ENCODE peak calls at places on chromosomes 16 and 17, in nine cellular contexts. One of them, this sample, is unnamed.
A peak's percentile ranks its signal among the peaks of the same experiment; 100 is the strongest.

GRCh38 chr17:80566054-80566400 is 21.4 kb downstream of the RPTOR start:
- DNase-seq in fibroblast of lung: no peak
- DNase-seq in astrocyte of the cerebellum: no peak
- DNase-seq in dermis blood vessel endothelial cell: no peak
- DNase-seq in HuH-7: no peak
- DNase-seq in NCI-H345: no peak
- DNase-seq in amygdala: no peak
- DNase-seq in EH: no peak
- DNase-seq in activated CD4-positive, alpha-beta memory T cell treated with anti-CD3 and anti-CD28 coated beads, Interleukin-2, amount 10 ng/mL, durations not matched to agents 7 days and 5 days: no peak
- DNase-seq in this sample: no peak

GRCh38 chr17:42045719-42046118 is 4.7 kb downstream of the C17orf113 start:
- DNase-seq in fibroblast of lung: no peak
- DNase-seq in astrocyte of the cerebellum: no peak
- DNase-seq in dermis blood vessel endothelial cell: no peak
- DNase-seq in HuH-7: no peak
- DNase-seq in NCI-H345: no peak
- DNase-seq in amygdala: no peak
- DNase-seq in EH: no peak
- DNase-seq in activated CD4-positive, alpha-beta memory T cell treated with anti-CD3 and anti-CD28 coated beads, Interleukin-2, amount 10 ng/mL, durations not matched to agents 7 days and 5 days: no peak
- DNase-seq in this sample: no peak

GRCh38 chr16:3059041-3059722 is 6.3 kb upstream of the IL32 start:
- DNase-seq in fibroblast of lung: peak; percentile 79
- DNase-seq in astrocyte of the cerebellum: peak; percentile 34
- DNase-seq in dermis blood vessel endothelial cell: peak; percentile 88
- DNase-seq in HuH-7: peak; percentile 79
- DNase-seq in NCI-H345: peak; percentile 84
- DNase-seq in amygdala: no peak
- DNase-seq in EH: peak; percentile 94
- DNase-seq in activated CD4-positive, alpha-beta memory T cell treated with anti-CD3 and anti-CD28 coated beads, Interleukin-2, amount 10 ng/mL, durations not matched to agents 7 days and 5 days: peak; percentile 90
- DNase-seq in this sample: peak; percentile 53

GRCh38 chr16:65621640-65622039 is 499.8 kb upstream of the CDH11 start:
- DNase-seq in fibroblast of lung: no peak
- DNase-seq in astrocyte of the cerebellum: no peak
- DNase-seq in dermis blood vessel endothelial cell: no peak
- DNase-seq in HuH-7: no peak
- DNase-seq in NCI-H345: peak; percentile 64
- DNase-seq in amygdala: no peak
- DNase-seq in EH: no peak
- DNase-seq in activated CD4-positive, alpha-beta memory T cell treated with anti-CD3 and anti-CD28 coated beads, Interleukin-2, amount 10 ng/mL, durations not matched to agents 7 days and 5 days: no peak
- DNase-seq in this sample: no peak

GRCh38 chr17:59353936-59354755 is 22.7 kb downstream of the YPEL2 start:
- DNase-seq in fibroblast of lung: no peak
- DNase-seq in astrocyte of the cerebellum: no peak
- DNase-seq in dermis blood vessel endothelial cell: no peak
- DNase-seq in HuH-7: no peak
- DNase-seq in NCI-H345: peak; percentile 76
- DNase-seq in amygdala: no peak
- DNase-seq in EH: no peak
- DNase-seq in activated CD4-positive, alpha-beta memory T cell treated with anti-CD3 and anti-CD28 coated beads, Interleukin-2, amount 10 ng/mL, durations not matched to agents 7 days and 5 days: no peak
- DNase-seq in this sample: no peak

GRCh38 chr16:19745286-19746018 is 27.4 kb downstream of the IQCK start:
- DNase-seq in fibroblast of lung: peak; percentile 60
- DNase-seq in astrocyte of the cerebellum: peak; percentile 15
- DNase-seq in dermis blood vessel endothelial cell: peak; percentile 37
- DNase-seq in HuH-7: no peak
- DNase-seq in NCI-H345: no peak
- DNase-seq in amygdala: peak; percentile 3
- DNase-seq in EH: peak; percentile 44
- DNase-seq in activated CD4-positive, alpha-beta memory T cell treated with anti-CD3 and anti-CD28 coated beads, Interleukin-2, amount 10 ng/mL, durations not matched to agents 7 days and 5 days: no peak
- DNase-seq in this sample: peak; percentile 8

GRCh38 chr16:47611042-47611441 is 149.9 kb downstream of the PHKB start:
- DNase-seq in fibroblast of lung: no peak
- DNase-seq in astrocyte of the cerebellum: no peak
- DNase-seq in dermis blood vessel endothelial cell: no peak
- DNase-seq in HuH-7: no peak
- DNase-seq in NCI-H345: no peak
- DNase-seq in amygdala: no peak
- DNase-seq in EH: no peak
- DNase-seq in activated CD4-positive, alpha-beta memory T cell treated with anti-CD3 and anti-CD28 coated beads, Interleukin-2, amount 10 ng/mL, durations not matched to agents 7 days and 5 days: no peak
- DNase-seq in this sample: no peak

GRCh38 chr17:70161519-70161918 is 7.8 kb upstream of the KCNJ2 start:
- DNase-seq in fibroblast of lung: no peak
- DNase-seq in astrocyte of the cerebellum: no peak
- DNase-seq in dermis blood vessel endothelial cell: no peak
- DNase-seq in HuH-7: no peak
- DNase-seq in NCI-H345: no peak
- DNase-seq in amygdala: no peak
- DNase-seq in EH: no peak
- DNase-seq in activated CD4-positive, alpha-beta memory T cell treated with anti-CD3 and anti-CD28 coated beads, Interleukin-2, amount 10 ng/mL, durations not matched to agents 7 days and 5 days: no peak
- DNase-seq in this sample: no peak

GRCh38 chr16:87391324-87391949 is 699 bp upstream of the MAP1LC3B start:
- DNase-seq in fibroblast of lung: peak; percentile 19
- DNase-seq in astrocyte of the cerebellum: no peak
- DNase-seq in dermis blood vessel endothelial cell: peak; percentile 45
- DNase-seq in HuH-7: peak; percentile 70
- DNase-seq in NCI-H345: no peak
- DNase-seq in amygdala: no peak
- DNase-seq in EH: no peak
- DNase-seq in activated CD4-positive, alpha-beta memory T cell treated with anti-CD3 and anti-CD28 coated beads, Interleukin-2, amount 10 ng/mL, durations not matched to agents 7 days and 5 days: no peak
- DNase-seq in this sample: no peak

GRCh38 chr17:2710804-2711607 is 558 bp downstream of the CLUH start:
- DNase-seq in fibroblast of lung: no peak
- DNase-seq in astrocyte of the cerebellum: no peak
- DNase-seq in dermis blood vessel endothelial cell: peak; percentile 31
- DNase-seq in HuH-7: peak; percentile 71
- DNase-seq in NCI-H345: no peak
- DNase-seq in amygdala: no peak
- DNase-seq in EH: peak; percentile 15
- DNase-seq in activated CD4-positive, alpha-beta memory T cell treated with anti-CD3 and anti-CD28 coated beads, Interleukin-2, amount 10 ng/mL, durations not matched to agents 7 days and 5 days: peak; percentile 42
- DNase-seq in this sample: no peak

GRCh38 chr16:65283238-65283651 is 161.4 kb upstream of the CDH11 start:
- DNase-seq in fibroblast of lung: peak; percentile 68
- DNase-seq in astrocyte of the cerebellum: no peak
- DNase-seq in dermis blood vessel endothelial cell: no peak
- DNase-seq in HuH-7: no peak
- DNase-seq in NCI-H345: no peak
- DNase-seq in amygdala: no peak
- DNase-seq in EH: peak; percentile 19
- DNase-seq in activated CD4-positive, alpha-beta memory T cell treated with anti-CD3 and anti-CD28 coated beads, Interleukin-2, amount 10 ng/mL, durations not matched to agents 7 days and 5 days: no peak
- DNase-seq in this sample: no peak